ENCODE peak calls at places on chromosome 1, in eight cellular contexts. One of them, this sample, is unnamed.

GRCh38 chr1:111864862-111865261 is 109.2 kb downstream of the DDX20 start:
- DNase-seq in frontal cortex: no peak
- DNase-seq in activated effector memory CD4-positive, alpha-beta T cell treated with Interleukin-2 at 50 U/mL for 16 hours: no peak
- DNase-seq in mucosa of gallbladder: no peak
- DNase-seq in NCI-H446 treated with DMSO at 0.1 percent for 48 hours: no peak
- DNase-seq in psoas muscle: no peak
- DNase-seq in PC-3: no peak
- DNase-seq in NCI-H2029: no peak
- DNase-seq in this sample: no peak

GRCh38 chr1:69506721-69507120 is 61.0 kb upstream of the LRRC7 start:
- DNase-seq in psoas muscle: no peak
- DNase-seq in mucosa of gallbladder: no peak
- DNase-seq in NCI-H2029: no peak
- DNase-seq in PC-3: no peak
- DNase-seq in activated effector memory CD4-positive, alpha-beta T cell treated with Interleukin-2 at 50 U/mL for 16 hours: no peak
- DNase-seq in frontal cortex: no peak
- DNase-seq in NCI-H446 treated with DMSO at 0.1 percent for 48 hours: no peak
- DNase-seq in this sample: no peak

GRCh38 chr1:29679828-29680558 is 443.7 kb downstream of the PTPRU start:
- DNase-seq in NCI-H2029: no peak
- DNase-seq in activated effector memory CD4-positive, alpha-beta T cell treated with Interleukin-2 at 50 U/mL for 16 hours: no peak
- DNase-seq in NCI-H446 treated with DMSO at 0.1 percent for 48 hours: no peak
- DNase-seq in PC-3: no peak
- DNase-seq in mucosa of gallbladder: no peak
- DNase-seq in frontal cortex: no peak
- DNase-seq in psoas muscle: no peak
- DNase-seq in this sample: peak; percentile 32

GRCh38 chr1:186286615-186287317 is 88.3 kb downstream of the TPR start:
- DNase-seq in frontal cortex: no peak
- DNase-seq in NCI-H2029: no peak
- DNase-seq in mucosa of gallbladder: no peak
- DNase-seq in NCI-H446 treated with DMSO at 0.1 percent for 48 hours: no peak
- DNase-seq in psoas muscle: peak; percentile 36
- DNase-seq in PC-3: peak; percentile 46
- DNase-seq in activated effector memory CD4-positive, alpha-beta T cell treated with Interleukin-2 at 50 U/mL for 16 hours: no peak
- DNase-seq in this sample: no peak

GRCh38 chr1:112460672-112461071 is 48.1 kb upstream of the WNT2B start:
- DNase-seq in frontal cortex: no peak
- DNase-seq in activated effector memory CD4-positive, alpha-beta T cell treated with Interleukin-2 at 50 U/mL for 16 hours: no peak
- DNase-seq in NCI-H446 treated with DMSO at 0.1 percent for 48 hours: no peak
- DNase-seq in NCI-H2029: no peak
- DNase-seq in psoas muscle: no peak
- DNase-seq in mucosa of gallbladder: no peak
- DNase-seq in PC-3: no peak
- DNase-seq in this sample: no peak

GRCh38 chr1:197915797-197916686 is 1.1 kb upstream of the LHX9 start:
- DNase-seq in mucosa of gallbladder: no peak
- DNase-seq in frontal cortex: no peak
- DNase-seq in psoas muscle: peak; percentile 61
- DNase-seq in activated effector memory CD4-positive, alpha-beta T cell treated with Interleukin-2 at 50 U/mL for 16 hours: no peak
- DNase-seq in NCI-H2029: peak; percentile 40
- DNase-seq in NCI-H446 treated with DMSO at 0.1 percent for 48 hours: peak; percentile 79
- DNase-seq in PC-3: peak; percentile 79
- DNase-seq in this sample: no peak

GRCh38 chr1:92324784-92325183 is 25.9 kb downstream of the RPAP2 start:
- DNase-seq in NCI-H2029: no peak
- DNase-seq in activated effector memory CD4-positive, alpha-beta T cell treated with Interleukin-2 at 50 U/mL for 16 hours: no peak
- DNase-seq in PC-3: no peak
- DNase-seq in mucosa of gallbladder: no peak
- DNase-seq in frontal cortex: no peak
- DNase-seq in NCI-H446 treated with DMSO at 0.1 percent for 48 hours: no peak
- DNase-seq in psoas muscle: no peak
- DNase-seq in this sample: no peak

GRCh38 chr1:54474500-54475235 is 68.5 kb upstream of the SSBP3 start:
- DNase-seq in NCI-H2029: no peak
- DNase-seq in NCI-H446 treated with DMSO at 0.1 percent for 48 hours: no peak
- DNase-seq in psoas muscle: peak; percentile 35
- DNase-seq in activated effector memory CD4-positive, alpha-beta T cell treated with Interleukin-2 at 50 U/mL for 16 hours: no peak
- DNase-seq in mucosa of gallbladder: no peak
- DNase-seq in frontal cortex: peak; percentile 54
- DNase-seq in PC-3: no peak
- DNase-seq in this sample: no peak

GRCh38 chr1:117671781-117672501 is 66.1 kb downstream of the TENT5C start:
- DNase-seq in mucosa of gallbladder: peak; percentile 61
- DNase-seq in NCI-H446 treated with DMSO at 0.1 percent for 48 hours: no peak
- DNase-seq in NCI-H2029: no peak
- DNase-seq in PC-3: no peak
- DNase-seq in frontal cortex: peak; percentile 35
- DNase-seq in activated effector memory CD4-positive, alpha-beta T cell treated with Interleukin-2 at 50 U/mL for 16 hours: no peak
- DNase-seq in psoas muscle: peak; percentile 76
- DNase-seq in this sample: no peak

This sample was measured in ureter.